ENCODE peak calls at places on chromosomes 3 and 15, in seven cellular contexts. C is upper lobe of right lung, E is progenitor cell of endocrine pancreas, Y is upper lobe of left lung, L is H9, I is hepatocyte, H is ovary. D is an unnamed sample.

GRCh38 chr15:75655911-75656310 is 8.2 kb downstream of the SNX33 start:
- DNase-seq in C (no peak), I (no peak), Y (no peak), H (no peak), L (no peak), E (no peak), D (no peak)

GRCh38 chr3:143763568-143764162 is 84.6 kb downstream of the SLC9A9 start:
- DNase-seq in H (no peak), I (peak; percentile 16), L (no peak), C (no peak), E (no peak), Y (no peak), D (no peak)

GRCh38 chr15:62067448-62068044 is 769 bp downstream of the C2CD4A start:
- DNase-seq in E (peak; percentile 21), Y (peak; percentile 88), C (peak; percentile 71), L (peak; percentile 50), I (peak; percentile 28), H (peak; percentile 12), D (no peak)

GRCh38 chr3:174874258-174874657 is 15.1 kb downstream of the NAALADL2 start:
- DNase-seq in Y (no peak), C (no peak), E (no peak), H (no peak), L (no peak), I (no peak), D (no peak)

GRCh38 chr15:60390931-60391501 is 6.8 kb downstream of the ANXA2 start:
- DNase-seq in E (no peak), I (peak; percentile 78), L (peak; percentile 50), Y (no peak), H (peak; percentile 38), C (no peak), D (no peak)

GRCh38 chr3:33440328-33440577 is at the start of gene UBP1:
- DNase-seq in I (peak; percentile 100), C (peak; percentile 100), L (no peak), E (peak; percentile 98), H (no peak), Y (peak; percentile 100), D (peak; percentile 100)

GRCh38 chr15:101642361-101642760 is 9.8 kb downstream of the TM2D3 start:
- DNase-seq in C (no peak), E (no peak), L (no peak), H (no peak), Y (no peak), I (no peak), D (no peak)

GRCh38 chr3:158050461-158050860 is 55.8 kb downstream of the SHOX2 start:
- DNase-seq in Y (no peak), I (no peak), E (no peak), L (no peak), H (no peak), C (no peak), D (no peak)

GRCh38 chr15:60917469-60918130 is 311.5 kb downstream of the RORA start:
- DNase-seq in Y (no peak), C (no peak), L (no peak), E (no peak), I (peak; percentile 24), H (peak; percentile 72), D (no peak)

GRCh38 chr3:10160925-10161324 is 3.8 kb upstream of the IRAK2 start:
- DNase-seq in I (no peak), H (no peak), L (no peak), C (no peak), Y (no peak), E (no peak), D (no peak)

GRCh38 chr3:46670000-46670890 is 23.2 kb downstream of the ALS2CL start:
- DNase-seq in I (no peak), C (peak; percentile 33), H (no peak), L (peak; percentile 21), E (no peak), Y (no peak), D (peak; percentile 56)

GRCh38 chr3:30873667-30874066 is 20.8 kb downstream of the GADL1 start:
- DNase-seq in C (no peak), I (peak; percentile 7), H (no peak), L (no peak), Y (no peak), E (no peak), D (no peak)

GRCh38 chr3:129119365-129120100 is 2.1 kb downstream of the RAB43 start:
- DNase-seq in I (peak; percentile 85), H (peak; percentile 19), L (no peak), Y (no peak), C (no peak), E (no peak), D (no peak)

GRCh38 chr3:113533534-113533892 is 1.2 kb downstream of the SIDT1 start:
- DNase-seq in L (no peak), E (no peak), C (no peak), I (no peak), Y (no peak), H (no peak), D (no peak)

GRCh38 chr3:49519916-49520385 is 34.3 kb upstream of the BSN start:
- DNase-seq in Y (no peak), L (no peak), H (no peak), C (no peak), I (peak; percentile 16), E (no peak), D (no peak)

GRCh38 chr3:24490151-24490550 is 4.5 kb downstream of the THRB start:
- DNase-seq in L (no peak), C (no peak), H (no peak), E (no peak), Y (no peak), I (no peak), D (no peak)

GRCh38 chr3:171959532-171960044 is 79.8 kb upstream of the FNDC3B start:
- DNase-seq in C (no peak), L (no peak), I (peak; percentile 40), Y (no peak), E (no peak), H (no peak), D (no peak)

GRCh38 chr3:24156466-24156865 is 211.4 kb downstream of the NR1D2 start:
- DNase-seq in I (no peak), H (no peak), E (no peak), Y (no peak), C (no peak), L (no peak), D (no peak)

GRCh38 chr15:76433798-76434400 is 97.3 kb downstream of the ISL2 start:
- DNase-seq in C (no peak), E (no peak), I (no peak), L (no peak), Y (no peak), H (no peak), D (no peak)

GRCh38 chr15:88911766-88912118 is 1.4 kb downstream of the MFGE8 start:
- DNase-seq in H (no peak), E (no peak), L (peak; percentile 61), Y (no peak), C (no peak), I (peak; percentile 84), D (no peak)

GRCh38 chr15:70268698-70269251 is 171.1 kb upstream of the TLE3 start:
- DNase-seq in L (no peak), C (no peak), E (no peak), I (no peak), H (no peak), Y (peak; percentile 56), D (no peak)

GRCh38 chr3:111963424-111963823 is 15.4 kb upstream of the ABHD10 start:
- DNase-seq in I (no peak), E (no peak), L (no peak), H (no peak), C (no peak), Y (no peak), D (no peak)

GRCh38 chr3:64352596-64352989 is 127.3 kb upstream of the PRICKLE2 start:
- DNase-seq in E (no peak), H (no peak), Y (no peak), C (no peak), I (no peak), L (no peak), D (no peak)

GRCh38 chr3:56136514-56136913 is 331.8 kb downstream of the ERC2 start:
- DNase-seq in H (no peak), L (no peak), C (no peak), Y (no peak), I (no peak), E (no peak), D (no peak)
- TF ChIP-seq CTCF in H (no peak), L (no peak), C (no peak), Y (no peak), I (no peak), E (no peak), D (no peak)

GRCh38 chr3:179653777-179654117 is 907 bp downstream of the USP13 start:
- DNase-seq in C (peak; percentile 67), E (no peak), H (peak; percentile 19), L (no peak), Y (no peak), I (peak; percentile 30), D (no peak)

GRCh38 chr3:179653106-179653776 is 401 bp downstream of the USP13 start:
- DNase-seq in L (peak; percentile 72), Y (peak; percentile 93), H (peak; percentile 77), C (peak; percentile 89), E (peak; percentile 59), I (peak; percentile 85), D (peak; percentile 94)

GRCh38 chr3:179652467-179653105 is at the start of gene USP13:
- DNase-seq in H (peak; percentile 67), C (peak; percentile 86), Y (peak; percentile 93), E (peak; percentile 65), I (peak; percentile 84), L (peak; percentile 76), D (no peak)

GRCh38 chr3:179655236-179655635 is 2.4 kb downstream of the USP13 start:
- DNase-seq in E (no peak), H (no peak), Y (no peak), I (no peak), C (no peak), L (no peak), D (no peak)

GRCh38 chr3:179651687-179652466 is 963 bp upstream of the USP13 start:
- DNase-seq in I (no peak), C (no peak), Y (no peak), L (no peak), E (no peak), H (no peak), D (no peak)
- TF ChIP-seq CTCF in I (no peak), C (no peak), Y (no peak), L (no peak), E (no peak), H (no peak), D (no peak)

DNA sequence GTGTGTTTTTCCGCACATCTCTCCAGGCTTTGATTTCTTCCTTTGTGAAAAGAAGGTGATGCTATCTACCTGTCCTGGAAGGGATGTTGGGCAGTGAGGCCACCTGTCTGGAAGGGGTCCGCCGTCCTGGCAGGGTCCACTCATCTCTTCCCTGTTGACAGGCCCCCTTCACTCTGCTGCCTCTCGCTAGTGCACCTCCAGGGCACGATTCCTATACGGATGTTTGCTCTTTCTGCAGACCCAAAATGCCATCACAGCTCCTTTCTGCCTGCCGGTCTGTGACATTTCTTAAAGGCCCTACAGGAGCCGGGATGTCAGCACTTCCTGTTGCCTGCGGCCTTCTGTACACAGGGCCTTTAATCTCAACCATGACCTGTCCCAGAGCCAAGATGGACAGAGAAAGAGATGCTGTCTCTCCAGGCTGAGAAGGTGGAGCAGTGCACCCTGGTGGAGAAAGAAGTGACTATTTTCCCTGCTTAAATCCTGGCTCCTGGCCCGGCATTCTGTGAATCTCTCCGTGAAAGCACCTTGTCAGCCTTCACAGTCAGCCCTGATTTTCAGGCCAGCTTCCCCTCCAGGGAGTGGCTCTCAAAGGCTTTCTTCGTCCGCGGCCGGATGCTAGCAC is 7.4 kb downstream of the FAM3D start:
- DNase-seq in H (no peak), E (no peak), I (peak; percentile 63), C (no peak), L (peak; percentile 74), Y (no peak), D (no peak)
- TF ChIP-seq CTCF in H (no peak), E (peak; percentile 44), I (peak; percentile 50), C (no peak), L (peak; percentile 73), Y (no peak), D (peak; percentile 75)

GRCh38 chr15:58588096-58588495 is 156.3 kb downstream of the LIPC start:
- DNase-seq in C (no peak), L (no peak), I (no peak), H (no peak), E (no peak), Y (no peak), D (no peak)
- TF ChIP-seq CTCF in C (no peak), L (no peak), I (no peak), H (no peak), E (no peak), Y (no peak), D (no peak)

D was measured in chondrocyte.